ENCODE peak calls at places on chromosomes 1 and 21, in ten cellular contexts. S is NCI-H1417 treated with DMSO at 0.1 percent for 48 hours; N is naive B cell; J is memory B cell; E is aorta; A is COR-L47; H is CD8-positive, alpha-beta memory T cell; D is sigmoid colon; K is right lobe of liver; Y is naive thymus-derived CD8-positive, alpha-beta T cell. Z is an unnamed sample.

GRCh38 chr1:75908717-75909152 is 23.5 kb downstream of the ASB17 start:
- DNase-seq in K (no peak), Y (no peak), H (no peak), A (peak; percentile 45), S (no peak), N (no peak), E (no peak), D (no peak), J (no peak), Z (no peak)

GRCh38 chr1:179183857-179184256 is 45.6 kb downstream of the ABL2 start:
- DNase-seq in S (no peak), N (no peak), A (no peak), Y (no peak), E (no peak), K (no peak), D (no peak), J (no peak), H (no peak), Z (no peak)

GRCh38 chr1:42973304-42973703 is 14.6 kb upstream of the SLC2A1 start:
- DNase-seq in Y (no peak), H (no peak), N (no peak), J (no peak), S (no peak), E (no peak), A (no peak), D (no peak), K (no peak), Z (peak; percentile 57)

GRCh38 chr1:12083766-12084165 is 20.7 kb downstream of the TNFRSF8 start:
- DNase-seq in N (no peak), D (no peak), E (peak; percentile 6), S (no peak), H (no peak), K (no peak), A (no peak), J (no peak), Y (no peak), Z (peak; percentile 51)

GRCh38 chr1:167516404-167517388 is 1.6 kb downstream of the CD247 start:
- DNase-seq in S (no peak), Y (peak; percentile 71), A (no peak), N (no peak), K (no peak), D (no peak), H (no peak), J (no peak), E (no peak), Z (no peak)

GRCh38 chr1:48859429-48859828 is 82.7 kb upstream of the BEND5 start:
- DNase-seq in A (peak; percentile 92), H (no peak), D (no peak), K (no peak), S (no peak), E (no peak), N (no peak), Y (no peak), J (no peak), Z (no peak)

GRCh38 chr1:112935474-112936289 is 20.3 kb downstream of the SLC16A1 start:
- DNase-seq in S (no peak), A (no peak), H (no peak), E (no peak), K (no peak), J (no peak), Y (no peak), N (no peak), D (no peak), Z (no peak)

GRCh38 chr21:25171438-25171837 is 435.8 kb downstream of the MRPL39 start:
- DNase-seq in D (no peak), K (no peak), Y (no peak), J (no peak), A (no peak), N (no peak), H (no peak), S (no peak), E (no peak), Z (no peak)

GRCh38 chr1:59290173-59290954 is 6.5 kb upstream of the FGGY start:
- DNase-seq in D (no peak), S (no peak), Y (no peak), A (peak; percentile 5), E (no peak), K (peak; percentile 60), J (no peak), N (no peak), H (no peak), Z (no peak)

GRCh38 chr21:42227909-42228708 is 9.2 kb downstream of the ABCG1 start:
- DNase-seq in H (peak; percentile 93), D (peak; percentile 97), Y (peak; percentile 80), S (no peak), N (peak; percentile 89), E (peak; percentile 92), A (peak; percentile 20), J (peak; percentile 83), K (peak; percentile 86), Z (peak; percentile 97)

GRCh38 chr1:169534653-169535052 is 48.9 kb upstream of the SLC19A2 start:
- DNase-seq in Y (no peak), S (no peak), N (no peak), K (no peak), H (no peak), A (no peak), J (no peak), D (no peak), E (no peak), Z (no peak)

GRCh38 chr1:3727042-3727824 is 25.0 kb upstream of the CCDC27 start:
- DNase-seq in D (no peak), K (no peak), J (no peak), A (no peak), E (no peak), Y (no peak), S (no peak), H (no peak), N (no peak), Z (no peak)

GRCh38 chr1:241647658-241648057 is 4.4 kb upstream of the WDR64 start:
- DNase-seq in N (no peak), E (no peak), K (no peak), H (no peak), S (no peak), J (no peak), D (no peak), A (no peak), Y (no peak), Z (no peak)

GRCh38 chr1:6392081-6392879 is 1.3 kb downstream of the ACOT7 start:
- DNase-seq in K (no peak), S (no peak), Y (peak; percentile 16), N (no peak), J (peak; percentile 22), H (no peak), E (no peak), A (no peak), D (no peak), Z (no peak)

GRCh38 chr1:214473392-214473791 is 78.0 kb downstream of the PTPN14 start:
- DNase-seq in A (no peak), Y (no peak), K (no peak), J (no peak), D (no peak), S (no peak), H (no peak), N (no peak), E (no peak), Z (no peak)

GRCh38 chr1:110477041-110477440 is 26.1 kb downstream of the PROK1 start:
- DNase-seq in Y (no peak), D (no peak), S (no peak), E (peak; percentile 57), H (no peak), N (no peak), J (no peak), K (no peak), A (no peak), Z (no peak)

GRCh38 chr21:17976139-17976538 is 157.0 kb upstream of the C21orf91 start:
- DNase-seq in A (no peak), J (no peak), N (no peak), H (no peak), S (no peak), Y (no peak), E (no peak), K (no peak), D (no peak), Z (no peak)

GRCh38 chr1:205568469-205569361 is 63.1 kb downstream of the ELK4 start:
- DNase-seq in Y (no peak), E (no peak), J (peak; percentile 32), K (no peak), H (no peak), A (no peak), S (no peak), D (peak; percentile 66), N (no peak), Z (peak; percentile 78)

GRCh38 chr1:112706505-112707216 is at the start of gene RHOC:
- DNase-seq in A (no peak), S (no peak), N (peak; percentile 50), Y (no peak), E (peak; percentile 91), H (peak; percentile 45), K (peak; percentile 84), D (peak; percentile 85), J (no peak), Z (peak; percentile 91)

GRCh38 chr1:59653968-59654367 is 160.8 kb upstream of the HOOK1 start:
- DNase-seq in K (no peak), S (no peak), D (no peak), N (no peak), H (no peak), J (no peak), Y (no peak), A (no peak), E (no peak), Z (no peak)

GRCh38 chr1:29267341-29268070 is 31.2 kb downstream of the PTPRU start:
- DNase-seq in H (no peak), D (peak; percentile 32), J (no peak), K (no peak), A (no peak), S (no peak), N (no peak), E (no peak), Y (no peak), Z (peak; percentile 41)

Z was measured in posterior vena cava.